ENCODE peak calls at places on chromosome 13, in six cellular contexts. B, Z, P, X, S and Y are unnamed samples.

GRCh38 chr13:72180253-72180952 is 313.4 kb upstream of the DACH1 start:
- DNase-seq in Z (no peak), X (no peak), B (no peak), P (no peak), S (no peak), Y (no peak)

GRCh38 chr13:106377341-106377740 is 158.1 kb downstream of the EFNB2 start:
- DNase-seq in P (no peak), X (no peak), Z (no peak), B (no peak), S (no peak), Y (no peak)

GRCh38 chr13:98927954-98928927 is 49.6 kb downstream of the DOCK9 start:
- DNase-seq in X (no peak), Z (peak; percentile 73), S (no peak), P (no peak), B (no peak), Y (peak; percentile 73)

GRCh38 chr13:48155850-48156249 is 60.9 kb upstream of the MED4 start:
- DNase-seq in Z (no peak), B (peak; percentile 24), X (no peak), S (no peak), P (no peak), Y (no peak)

GRCh38 chr13:47117268-47117667 is 220.4 kb upstream of the HTR2A start:
- DNase-seq in B (no peak), S (no peak), X (no peak), Z (no peak), P (no peak), Y (no peak)

GRCh38 chr13:80341771-80342271 is 895 bp upstream of the SPRY2 start:
- DNase-seq in B (no peak), Z (peak; percentile 79), P (peak; percentile 54), S (no peak), X (peak; percentile 57), Y (peak; percentile 43)

GRCh38 chr13:35471466-35472307 is 4.8 kb downstream of the MAB21L1 start:
- DNase-seq in P (no peak), B (no peak), S (no peak), X (no peak), Z (no peak), Y (no peak)

GRCh38 chr13:49418206-49418605 is 25.7 kb downstream of the CAB39L start:
- DNase-seq in Z (no peak), X (no peak), S (no peak), B (no peak), P (no peak), Y (no peak)

GRCh38 chr13:65336916-65337315 is 1893.2 kb downstream of the PCDH9 start:
- DNase-seq in B (no peak), P (no peak), S (no peak), X (no peak), Z (no peak), Y (no peak)
- TF ChIP-seq EP300 in B (no peak), P (no peak), S (no peak), X (no peak), Z (no peak), Y (no peak)

DNA sequence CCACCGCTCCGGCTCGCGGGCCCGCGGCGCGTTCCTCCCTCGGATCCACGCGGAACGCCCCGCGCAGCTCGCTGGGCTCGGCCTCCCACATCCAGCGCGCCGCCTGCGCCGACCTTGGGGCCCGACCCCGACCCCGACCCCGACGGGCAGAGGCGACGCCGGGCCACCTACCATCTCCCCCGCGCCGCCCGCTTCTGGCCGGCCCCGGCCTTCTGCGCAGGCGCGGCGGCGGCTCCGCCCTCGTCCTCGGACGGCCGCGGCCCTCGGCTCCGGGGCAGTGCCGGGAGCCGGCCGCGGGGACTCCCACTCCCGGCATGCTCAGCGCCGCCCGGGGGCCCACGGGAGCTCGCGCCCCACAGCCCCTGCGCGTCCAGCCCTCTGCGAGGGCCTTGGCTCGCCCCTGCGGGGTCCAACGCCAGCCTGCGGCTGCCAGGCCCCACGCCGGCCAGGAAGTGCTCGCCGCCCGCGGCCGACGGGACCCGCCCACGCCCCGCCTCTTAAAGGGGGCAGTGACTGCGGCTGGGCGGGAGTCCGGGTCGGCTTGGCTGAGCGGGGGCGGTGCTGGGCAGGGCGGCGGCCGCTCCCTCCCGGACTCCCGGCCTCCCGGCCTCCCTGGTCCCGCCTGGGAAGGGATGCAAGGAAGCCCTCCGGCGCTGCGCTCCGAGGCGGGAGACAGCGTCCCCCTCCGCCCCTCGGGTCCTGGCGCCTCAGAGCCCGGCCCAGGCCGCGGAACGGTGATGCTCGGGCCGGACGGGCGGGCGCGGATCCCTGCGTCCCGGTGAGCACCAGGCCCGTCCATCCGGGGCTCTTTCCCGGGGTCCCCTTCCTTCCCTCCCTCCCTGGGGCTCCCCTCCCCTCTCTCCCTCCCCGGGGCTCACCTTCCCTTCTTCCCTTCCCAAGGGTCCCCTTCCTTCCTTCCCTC is at the start of gene DCUN1D2:
- DNase-seq in B (peak; percentile 55), Z (peak; percentile 97), P (peak; percentile 94), X (peak; percentile 97), S (peak; percentile 95), Y (peak; percentile 84)
- TF ChIP-seq POLR2A in B (peak; percentile 87), Z (peak; percentile 64), P (peak; percentile 80), X (peak; percentile 49), S (no peak), Y (peak; percentile 77)

GRCh38 chr13:50740052-50740741 is 103.3 kb downstream of the DLEU7 start:
- DNase-seq in X (no peak), P (no peak), Z (no peak), S (no peak), B (no peak), Y (no peak)

GRCh38 chr13:50745542-50745941 is 98.0 kb downstream of the DLEU7 start:
- DNase-seq in S (no peak), P (no peak), Z (no peak), B (no peak), X (no peak), Y (no peak)

GRCh38 chr13:50742353-50742752 is 101.1 kb downstream of the DLEU7 start:
- DNase-seq in B (no peak), Z (no peak), X (no peak), S (no peak), P (no peak), Y (no peak)

GRCh38 chr13:50747939-50748338 is 95.6 kb downstream of the DLEU7 start:
- DNase-seq in B (no peak), S (no peak), X (no peak), Z (no peak), P (no peak), Y (no peak)

DNA sequence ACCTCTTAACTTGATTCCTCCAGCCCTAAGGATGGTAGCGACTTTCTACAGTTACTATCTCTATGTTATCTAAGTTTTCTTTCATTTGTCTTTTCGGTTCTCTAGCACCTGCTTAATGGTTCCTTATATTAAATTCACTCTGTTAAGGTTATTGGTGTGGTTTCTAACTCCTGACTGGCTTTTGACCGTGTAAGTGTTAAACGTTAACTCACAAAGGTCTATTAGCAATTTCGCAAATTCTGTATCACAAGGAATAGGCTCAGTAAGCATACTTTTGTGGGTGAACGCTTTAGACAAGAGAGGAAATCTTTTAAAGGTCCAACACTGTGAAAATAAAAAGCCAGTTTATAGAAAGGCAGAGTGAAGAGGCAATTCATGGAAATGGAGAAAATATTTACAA is 99.2 kb downstream of the DLEU7 start:
- DNase-seq in Z (no peak), S (no peak), B (no peak), X (no peak), P (no peak), Y (no peak)
- TF ChIP-seq EP300 in Z (no peak), S (no peak), B (no peak), X (no peak), P (no peak), Y (no peak)

GRCh38 chr13:46106839-46107371 is 2.1 kb upstream of the CPB2 start:
- DNase-seq in S (no peak), Z (no peak), X (no peak), P (no peak), B (no peak), Y (no peak)
- TF ChIP-seq POLR2A in S (no peak), Z (no peak), X (no peak), P (no peak), B (no peak), Y (no peak)

GRCh38 chr13:84760956-84761355 is 878.7 kb upstream of the SLITRK1 start:
- DNase-seq in P (no peak), X (no peak), S (no peak), Z (no peak), B (no peak), Y (no peak)
- TF ChIP-seq EP300 in P (no peak), X (no peak), S (no peak), Z (no peak), B (no peak), Y (no peak)

GRCh38 chr13:39602614-39603366 is at the start of gene LHFPL6:
- DNase-seq in P (peak; percentile 75), S (peak; percentile 73), B (no peak), Z (peak; percentile 94), X (peak; percentile 85), Y (peak; percentile 72)
- TF ChIP-seq POLR2A in P (peak; percentile 41), S (no peak), B (peak; percentile 53), Z (peak; percentile 51), X (peak; percentile 60), Y (peak; percentile 19)

GRCh38 chr13:43305416-43305815 is 282.0 kb downstream of the DNAJC15 start:
- DNase-seq in X (no peak), Z (no peak), P (no peak), B (no peak), S (no peak), Y (no peak)

GRCh38 chr13:43307921-43308433 is 284.6 kb downstream of the DNAJC15 start:
- DNase-seq in B (peak; percentile 68), S (peak; percentile 80), P (peak; percentile 75), Z (peak; percentile 94), X (peak; percentile 95), Y (peak; percentile 71)

GRCh38 chr13:43309301-43309700 is 285.9 kb downstream of the DNAJC15 start:
- DNase-seq in X (no peak), B (no peak), P (no peak), Z (no peak), S (no peak), Y (no peak)

GRCh38 chr13:43306364-43306763 is 283.0 kb downstream of the DNAJC15 start:
- DNase-seq in S (no peak), P (no peak), B (no peak), Z (no peak), X (no peak), Y (no peak)

DNA sequence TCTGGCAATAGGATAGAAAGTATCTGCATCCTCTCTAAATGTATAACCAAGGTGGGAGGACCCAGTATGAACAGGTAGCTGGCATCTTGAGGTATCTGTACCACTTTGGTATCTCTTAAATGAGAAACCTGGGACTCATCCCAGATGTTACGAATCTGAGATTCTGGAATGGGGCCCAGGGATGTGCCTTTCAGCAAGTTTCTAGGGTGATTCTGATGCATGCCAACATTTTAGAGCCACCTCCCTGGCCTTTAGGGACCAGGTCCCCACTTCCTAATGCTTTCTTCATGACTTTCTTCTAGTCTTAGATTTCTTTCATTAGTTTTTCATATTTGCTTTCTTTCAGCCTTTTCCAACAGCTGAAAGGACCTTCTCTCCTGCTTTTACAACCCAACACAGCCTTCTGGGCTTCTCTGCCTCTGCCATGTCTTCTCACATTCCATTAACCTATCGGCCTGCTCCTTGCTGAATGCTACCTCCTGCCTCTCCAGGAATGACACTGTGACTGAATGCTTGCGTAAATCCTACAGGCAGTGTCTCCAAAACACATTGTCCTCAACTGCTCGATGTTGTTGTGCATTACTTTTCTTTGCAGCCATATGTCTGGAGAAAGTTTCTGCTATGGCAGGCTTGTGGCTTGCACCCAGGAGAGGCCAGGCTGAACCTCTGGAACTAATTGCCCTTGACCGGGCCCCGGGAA is 284.0 kb downstream of the DNAJC15 start:
- DNase-seq in X (no peak), S (no peak), Z (no peak), B (no peak), P (no peak), Y (no peak)
- TF ChIP-seq EP300 in X (no peak), S (peak; percentile 63), Z (no peak), B (no peak), P (no peak), Y (no peak)